ENCODE peak calls at places on chromosomes 7 and 10, in six cellular contexts. One of them, this sample, is unnamed.

GRCh38 chr10:103445767-103446567 is 6.2 kb downstream of the CALHM2 start:
- DNase-seq in AG10803: peak; percentile 88
- DNase-seq in brain microvascular endothelial cell: no peak
- DNase-seq in A549: no peak
- DNase-seq in WTC11: no peak
- DNase-seq in pancreas: no peak
- DNase-seq in this sample: no peak

GRCh38 chr7:72444023-72444776 is 32.1 kb upstream of the CALN1 start:
- DNase-seq in AG10803: no peak
- DNase-seq in brain microvascular endothelial cell: no peak
- DNase-seq in A549: no peak
- DNase-seq in WTC11: no peak
- DNase-seq in pancreas: no peak
- DNase-seq in this sample: no peak

GRCh38 chr10:125148021-125148439 is 12.3 kb downstream of the CTBP2 start:
- DNase-seq in AG10803: peak; percentile 55
- DNase-seq in brain microvascular endothelial cell: no peak
- DNase-seq in A549: no peak
- DNase-seq in WTC11: peak; percentile 8
- DNase-seq in pancreas: no peak
- DNase-seq in this sample: no peak

GRCh38 chr7:136303162-136303561 is 326.0 kb upstream of the MTPN start:
- DNase-seq in AG10803: peak; percentile 1
- DNase-seq in brain microvascular endothelial cell: no peak
- DNase-seq in A549: no peak
- DNase-seq in WTC11: no peak
- DNase-seq in pancreas: no peak
- DNase-seq in this sample: no peak

GRCh38 chr7:42832672-42833071 is 79.2 kb downstream of the C7orf25 start:
- DNase-seq in AG10803: peak; percentile 38
- DNase-seq in brain microvascular endothelial cell: no peak
- DNase-seq in A549: no peak
- DNase-seq in WTC11: no peak
- DNase-seq in pancreas: no peak
- DNase-seq in this sample: no peak

GRCh38 chr7:32298403-32299132 is 191.6 kb downstream of the LSM5 start:
- DNase-seq in AG10803: no peak
- DNase-seq in brain microvascular endothelial cell: no peak
- DNase-seq in A549: peak; percentile 16
- DNase-seq in WTC11: peak; percentile 44
- DNase-seq in pancreas: peak; percentile 60
- DNase-seq in this sample: no peak

GRCh38 chr7:136687693-136688322 is 180.6 kb upstream of the CHRM2 start:
- DNase-seq in AG10803: peak; percentile 3
- DNase-seq in brain microvascular endothelial cell: peak; percentile 34
- DNase-seq in A549: peak; percentile 3
- DNase-seq in WTC11: no peak
- DNase-seq in pancreas: no peak
- DNase-seq in this sample: peak; percentile 17

GRCh38 chr10:128080641-128081040 is 45.6 kb downstream of the MKI67 start:
- DNase-seq in AG10803: no peak
- DNase-seq in brain microvascular endothelial cell: no peak
- DNase-seq in A549: no peak
- DNase-seq in WTC11: no peak
- DNase-seq in pancreas: no peak
- DNase-seq in this sample: no peak

GRCh38 chr10:23402856-23403255 is 36.0 kb upstream of the OTUD1 start:
- DNase-seq in AG10803: no peak
- DNase-seq in brain microvascular endothelial cell: no peak
- DNase-seq in A549: no peak
- DNase-seq in WTC11: no peak
- DNase-seq in pancreas: no peak
- DNase-seq in this sample: no peak

GRCh38 chr7:50314778-50315177 is 10.3 kb downstream of the IKZF1 start:
- DNase-seq in AG10803: no peak
- DNase-seq in brain microvascular endothelial cell: no peak
- DNase-seq in A549: no peak
- DNase-seq in WTC11: no peak
- DNase-seq in pancreas: no peak
- DNase-seq in this sample: no peak

GRCh38 chr10:4353964-4354363 is 472.0 kb upstream of the AKR1E2 start:
- DNase-seq in AG10803: peak; percentile 62
- DNase-seq in brain microvascular endothelial cell: peak; percentile 56
- DNase-seq in A549: peak; percentile 31
- DNase-seq in WTC11: no peak
- DNase-seq in pancreas: no peak
- DNase-seq in this sample: no peak

GRCh38 chr10:35040761-35041501 is 49.2 kb downstream of the CUL2 start:
- DNase-seq in AG10803: peak; percentile 53
- DNase-seq in brain microvascular endothelial cell: peak; percentile 20
- DNase-seq in A549: no peak
- DNase-seq in WTC11: peak; percentile 55
- DNase-seq in pancreas: no peak
- DNase-seq in this sample: no peak

GRCh38 chr7:80496586-80496985 is 15.3 kb downstream of the GNAT3 start:
- DNase-seq in AG10803: peak; percentile 21
- DNase-seq in brain microvascular endothelial cell: no peak
- DNase-seq in A549: no peak
- DNase-seq in WTC11: no peak
- DNase-seq in pancreas: no peak
- DNase-seq in this sample: no peak

GRCh38 chr10:133133471-133134231 is 26.4 kb upstream of the KNDC1 start:
- DNase-seq in AG10803: no peak
- DNase-seq in brain microvascular endothelial cell: no peak
- DNase-seq in A549: no peak
- DNase-seq in WTC11: no peak
- DNase-seq in pancreas: peak; percentile 56
- DNase-seq in this sample: no peak

GRCh38 chr7:100726998-100727761 is 6.2 kb upstream of the ZAN start:
- DNase-seq in AG10803: peak; percentile 99
- DNase-seq in brain microvascular endothelial cell: peak; percentile 26
- DNase-seq in A549: no peak
- DNase-seq in WTC11: no peak
- DNase-seq in pancreas: no peak
- DNase-seq in this sample: no peak

GRCh38 chr7:50534690-50535290 is 30.4 kb downstream of the DDC start:
- DNase-seq in AG10803: peak; percentile 95
- DNase-seq in brain microvascular endothelial cell: peak; percentile 98
- DNase-seq in A549: peak; percentile 87
- DNase-seq in WTC11: no peak
- DNase-seq in pancreas: no peak
- DNase-seq in this sample: no peak

GRCh38 chr10:48448796-48449195 is 142.3 kb downstream of the MAPK8 start:
- DNase-seq in AG10803: peak; percentile 53
- DNase-seq in brain microvascular endothelial cell: peak; percentile 43
- DNase-seq in A549: no peak
- DNase-seq in WTC11: no peak
- DNase-seq in pancreas: peak; percentile 24
- DNase-seq in this sample: peak; percentile 29

GRCh38 chr7:150723467-150723866 is 7.1 kb downstream of the GIMAP1 start:
- DNase-seq in AG10803: no peak
- DNase-seq in brain microvascular endothelial cell: no peak
- DNase-seq in A549: no peak
- DNase-seq in WTC11: no peak
- DNase-seq in pancreas: no peak
- DNase-seq in this sample: no peak

GRCh38 chr7:22320416-22320815 is 36.5 kb downstream of the RAPGEF5 start:
- DNase-seq in AG10803: peak; percentile 56
- DNase-seq in brain microvascular endothelial cell: no peak
- DNase-seq in A549: no peak
- DNase-seq in WTC11: no peak
- DNase-seq in pancreas: no peak
- DNase-seq in this sample: no peak

GRCh38 chr7:12674861-12675260 is 12.6 kb upstream of the ARL4A start:
- DNase-seq in AG10803: peak; percentile 38
- DNase-seq in brain microvascular endothelial cell: peak; percentile 41
- DNase-seq in A549: no peak
- DNase-seq in WTC11: no peak
- DNase-seq in pancreas: no peak
- DNase-seq in this sample: peak; percentile 22

GRCh38 chr7:143318661-143319060 is 2.8 kb downstream of the CLCN1 start:
- DNase-seq in AG10803: peak; percentile 70
- DNase-seq in brain microvascular endothelial cell: peak; percentile 66
- DNase-seq in A549: no peak
- DNase-seq in WTC11: no peak
- DNase-seq in pancreas: no peak
- DNase-seq in this sample: no peak

GRCh38 chr10:44387853-44388251 is 3.0 kb upstream of the CXCL12 start:
- DNase-seq in AG10803: no peak
- DNase-seq in brain microvascular endothelial cell: no peak
- DNase-seq in A549: no peak
- DNase-seq in WTC11: no peak
- DNase-seq in pancreas: no peak
- DNase-seq in this sample: no peak

GRCh38 chr7:46024263-46024916 is 103.3 kb upstream of the IGFBP3 start:
- DNase-seq in AG10803: peak; percentile 64
- DNase-seq in brain microvascular endothelial cell: no peak
- DNase-seq in A549: no peak
- DNase-seq in WTC11: no peak
- DNase-seq in pancreas: no peak
- DNase-seq in this sample: no peak

GRCh38 chr7:38671901-38672559 is 40.9 kb upstream of the AMPH start:
- DNase-seq in AG10803: no peak
- DNase-seq in brain microvascular endothelial cell: no peak
- DNase-seq in A549: no peak
- DNase-seq in WTC11: no peak
- DNase-seq in pancreas: no peak
- DNase-seq in this sample: no peak

GRCh38 chr10:31961264-31961663 is 32.6 kb upstream of the ARHGAP12 start:
- DNase-seq in AG10803: no peak
- DNase-seq in brain microvascular endothelial cell: no peak
- DNase-seq in A549: no peak
- DNase-seq in WTC11: no peak
- DNase-seq in pancreas: no peak
- DNase-seq in this sample: no peak

GRCh38 chr10:109773818-109774440 is 149.4 kb downstream of the XPNPEP1 start:
- DNase-seq in AG10803: peak; percentile 38
- DNase-seq in brain microvascular endothelial cell: peak; percentile 14
- DNase-seq in A549: peak; percentile 7
- DNase-seq in WTC11: no peak
- DNase-seq in pancreas: no peak
- DNase-seq in this sample: peak; percentile 30
- TF ChIP-seq CTCF in AG10803: peak; percentile 72
- TF ChIP-seq CTCF in brain microvascular endothelial cell: peak; percentile 55
- TF ChIP-seq CTCF in A549: peak; percentile 60
- TF ChIP-seq CTCF in WTC11: peak; percentile 56
- TF ChIP-seq CTCF in pancreas: peak; percentile 35
- TF ChIP-seq CTCF in this sample: peak; percentile 9

GRCh38 chr10:15724683-15725082 is 5.0 kb upstream of the ITGA8 start:
- DNase-seq in AG10803: no peak
- DNase-seq in brain microvascular endothelial cell: no peak
- DNase-seq in A549: no peak
- DNase-seq in WTC11: no peak
- DNase-seq in pancreas: no peak
- DNase-seq in this sample: no peak

GRCh38 chr10:15730341-15730740 is 10.6 kb upstream of the ITGA8 start:
- DNase-seq in AG10803: no peak
- DNase-seq in brain microvascular endothelial cell: no peak
- DNase-seq in A549: no peak
- DNase-seq in WTC11: no peak
- DNase-seq in pancreas: no peak
- DNase-seq in this sample: no peak

GRCh38 chr10:15729890-15730289 is 10.2 kb upstream of the ITGA8 start:
- DNase-seq in AG10803: no peak
- DNase-seq in brain microvascular endothelial cell: no peak
- DNase-seq in A549: no peak
- DNase-seq in WTC11: no peak
- DNase-seq in pancreas: no peak
- DNase-seq in this sample: no peak

GRCh38 chr10:15725603-15726002 is 5.9 kb upstream of the ITGA8 start:
- DNase-seq in AG10803: peak; percentile 72
- DNase-seq in brain microvascular endothelial cell: peak; percentile 52
- DNase-seq in A549: peak; percentile 44
- DNase-seq in WTC11: no peak
- DNase-seq in pancreas: no peak
- DNase-seq in this sample: peak; percentile 49

DNA sequence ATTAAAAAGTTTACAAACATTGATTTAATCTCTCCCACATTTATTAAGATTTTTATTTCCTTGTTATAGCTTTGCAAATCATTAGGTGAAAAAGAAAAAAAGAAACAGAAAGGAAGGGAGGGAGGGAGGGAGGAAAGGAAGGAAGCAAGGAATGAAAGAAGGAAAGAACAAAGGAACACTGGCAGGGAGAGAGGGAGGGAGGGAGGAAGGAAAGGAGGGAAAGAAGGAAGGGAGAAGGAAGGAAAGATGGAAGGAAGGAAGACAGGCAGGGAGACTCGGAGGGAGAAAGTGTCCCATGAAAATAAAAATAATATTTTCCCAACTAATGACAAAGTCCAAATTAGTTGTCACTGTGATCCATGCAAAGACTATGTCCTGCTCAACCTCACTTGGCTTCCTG is 6.3 kb upstream of the ITGA8 start:
- DNase-seq in AG10803: no peak
- DNase-seq in brain microvascular endothelial cell: no peak
- DNase-seq in A549: no peak
- DNase-seq in WTC11: no peak
- DNase-seq in pancreas: no peak
- DNase-seq in this sample: no peak
- TF ChIP-seq CTCF in AG10803: no peak
- TF ChIP-seq CTCF in brain microvascular endothelial cell: no peak
- TF ChIP-seq CTCF in A549: no peak
- TF ChIP-seq CTCF in WTC11: no peak
- TF ChIP-seq CTCF in pancreas: no peak
- TF ChIP-seq CTCF in this sample: no peak

DNA sequence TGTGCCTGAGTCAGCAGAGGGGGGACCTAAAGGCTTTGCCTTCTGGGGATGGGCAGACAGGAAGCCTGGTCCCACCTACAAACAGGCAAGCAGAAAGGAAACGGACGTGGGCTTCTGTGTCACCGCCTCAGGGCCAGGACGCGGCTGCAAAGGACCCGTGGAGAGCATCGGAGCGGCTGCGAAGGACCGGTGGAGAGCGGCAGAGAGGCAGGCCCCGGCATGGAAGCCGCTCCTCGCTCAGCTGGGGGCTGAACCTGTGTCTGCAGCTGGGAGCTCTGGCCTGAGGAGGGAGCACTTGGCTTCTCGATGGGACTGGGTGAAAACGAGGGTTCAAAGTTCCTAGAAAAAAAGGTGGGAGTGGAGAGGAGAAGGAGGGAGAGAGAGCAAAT is 125.4 kb upstream of the PPP2R2D start:
- DNase-seq in AG10803: no peak
- DNase-seq in brain microvascular endothelial cell: no peak
- DNase-seq in A549: no peak
- DNase-seq in WTC11: no peak
- DNase-seq in pancreas: no peak
- DNase-seq in this sample: no peak
- TF ChIP-seq CTCF in AG10803: no peak
- TF ChIP-seq CTCF in brain microvascular endothelial cell: no peak
- TF ChIP-seq CTCF in A549: no peak
- TF ChIP-seq CTCF in WTC11: no peak
- TF ChIP-seq CTCF in pancreas: no peak
- TF ChIP-seq CTCF in this sample: no peak

GRCh38 chr7:110205899-110206298 is 885.0 kb upstream of the LRRN3 start:
- DNase-seq in AG10803: no peak
- DNase-seq in brain microvascular endothelial cell: peak; percentile 6
- DNase-seq in A549: no peak
- DNase-seq in WTC11: no peak
- DNase-seq in pancreas: no peak
- DNase-seq in this sample: no peak

GRCh38 chr7:110204527-110204926 is 886.4 kb upstream of the LRRN3 start:
- DNase-seq in AG10803: no peak
- DNase-seq in brain microvascular endothelial cell: peak; percentile 22
- DNase-seq in A549: no peak
- DNase-seq in WTC11: peak; percentile 38
- DNase-seq in pancreas: no peak
- DNase-seq in this sample: no peak
- TF ChIP-seq CTCF in AG10803: no peak
- TF ChIP-seq CTCF in brain microvascular endothelial cell: peak; percentile 64
- TF ChIP-seq CTCF in A549: no peak
- TF ChIP-seq CTCF in WTC11: no peak
- TF ChIP-seq CTCF in pancreas: no peak
- TF ChIP-seq CTCF in this sample: no peak

This sample was measured in GM13976.